ENCODE peak calls at places on chromosomes 16 and 17, in four cellular contexts. One of them, this sample, is unnamed.
A peak's percentile ranks its signal among the peaks of the same experiment; 100 is the strongest.

GRCh38 chr16:1308036-1308976 is 1.1 kb upstream of the UBE2I start:
- DNase-seq in posterior cingulate gyrus: no peak
- DNase-seq in stimulated activated naive CD4-positive, alpha-beta T cell: no peak
- DNase-seq in T-helper 1 cell: no peak
- DNase-seq in this sample: no peak

GRCh38 chr17:43772877-43773648 is 5.7 kb downstream of the DUSP3 start:
- DNase-seq in stimulated activated naive CD4-positive, alpha-beta T cell: no peak
- DNase-seq in posterior cingulate gyrus: peak; percentile 75
- DNase-seq in T-helper 1 cell: no peak
- DNase-seq in this sample: no peak

GRCh38 chr17:82888583-82889495 is 49.0 kb upstream of the ZNF750 start:
- DNase-seq in posterior cingulate gyrus: no peak
- DNase-seq in stimulated activated naive CD4-positive, alpha-beta T cell: no peak
- DNase-seq in T-helper 1 cell: no peak
- DNase-seq in this sample: no peak

GRCh38 chr17:18324140-18325049 is 9.3 kb downstream of the SMCR8 start:
- DNase-seq in T-helper 1 cell: no peak
- DNase-seq in stimulated activated naive CD4-positive, alpha-beta T cell: no peak
- DNase-seq in posterior cingulate gyrus: peak; percentile 83
- DNase-seq in this sample: no peak

GRCh38 chr17:15340966-15341365 is 431 bp downstream of the TEKT3 start:
- DNase-seq in T-helper 1 cell: no peak
- DNase-seq in stimulated activated naive CD4-positive, alpha-beta T cell: no peak
- DNase-seq in posterior cingulate gyrus: no peak
- DNase-seq in this sample: no peak

GRCh38 chr16:28924762-28925385 is at the start of gene RABEP2:
- DNase-seq in stimulated activated naive CD4-positive, alpha-beta T cell: peak; percentile 91
- DNase-seq in T-helper 1 cell: peak; percentile 91
- DNase-seq in posterior cingulate gyrus: peak; percentile 98
- DNase-seq in this sample: peak; percentile 82

GRCh38 chr16:87366288-87366687 is 17.3 kb downstream of the FBXO31 start:
- DNase-seq in posterior cingulate gyrus: peak; percentile 53
- DNase-seq in T-helper 1 cell: no peak
- DNase-seq in stimulated activated naive CD4-positive, alpha-beta T cell: no peak
- DNase-seq in this sample: no peak

GRCh38 chr17:53313746-53314145 is 509.0 kb upstream of the KIF2B start:
- DNase-seq in stimulated activated naive CD4-positive, alpha-beta T cell: no peak
- DNase-seq in posterior cingulate gyrus: no peak
- DNase-seq in T-helper 1 cell: no peak
- DNase-seq in this sample: no peak

GRCh38 chr16:89442990-89443726 is 47.2 kb downstream of the ANKRD11 start:
- DNase-seq in T-helper 1 cell: no peak
- DNase-seq in posterior cingulate gyrus: no peak
- DNase-seq in stimulated activated naive CD4-positive, alpha-beta T cell: no peak
- DNase-seq in this sample: no peak

GRCh38 chr16:1511662-1512061 is 18.5 kb downstream of the TELO2 start:
- DNase-seq in T-helper 1 cell: no peak
- DNase-seq in posterior cingulate gyrus: no peak
- DNase-seq in stimulated activated naive CD4-positive, alpha-beta T cell: no peak
- DNase-seq in this sample: no peak

GRCh38 chr16:79658301-79659001 is 57.9 kb upstream of the MAF start:
- DNase-seq in T-helper 1 cell: no peak
- DNase-seq in stimulated activated naive CD4-positive, alpha-beta T cell: no peak
- DNase-seq in posterior cingulate gyrus: peak; percentile 37
- DNase-seq in this sample: no peak

GRCh38 chr17:7903154-7904103 is 12.7 kb downstream of the RNF227 start:
- DNase-seq in posterior cingulate gyrus: peak; percentile 62
- DNase-seq in T-helper 1 cell: no peak
- DNase-seq in stimulated activated naive CD4-positive, alpha-beta T cell: no peak
- DNase-seq in this sample: no peak

GRCh38 chr17:74936470-74936799 is 737 bp downstream of the OTOP3 start:
- DNase-seq in T-helper 1 cell: no peak
- DNase-seq in posterior cingulate gyrus: no peak
- DNase-seq in stimulated activated naive CD4-positive, alpha-beta T cell: no peak
- DNase-seq in this sample: no peak

GRCh38 chr16:12531937-12532336 is 271.8 kb downstream of the CPPED1 start:
- DNase-seq in T-helper 1 cell: no peak
- DNase-seq in stimulated activated naive CD4-positive, alpha-beta T cell: no peak
- DNase-seq in posterior cingulate gyrus: no peak
- DNase-seq in this sample: no peak

GRCh38 chr17:12046786-12047185 is 26.1 kb downstream of the MAP2K4 start:
- DNase-seq in T-helper 1 cell: no peak
- DNase-seq in stimulated activated naive CD4-positive, alpha-beta T cell: no peak
- DNase-seq in posterior cingulate gyrus: no peak
- DNase-seq in this sample: no peak

GRCh38 chr16:2952679-2953078 is 11.4 kb upstream of the KREMEN2 start:
- DNase-seq in posterior cingulate gyrus: peak; percentile 89
- DNase-seq in T-helper 1 cell: no peak
- DNase-seq in stimulated activated naive CD4-positive, alpha-beta T cell: no peak
- DNase-seq in this sample: no peak

GRCh38 chr16:46658925-46659324 is 30.1 kb downstream of the VPS35 start:
- DNase-seq in stimulated activated naive CD4-positive, alpha-beta T cell: no peak
- DNase-seq in posterior cingulate gyrus: peak; percentile 88
- DNase-seq in T-helper 1 cell: no peak
- DNase-seq in this sample: peak; percentile 31

GRCh38 chr17:76147211-76148014 is 6.4 kb upstream of the FOXJ1 start:
- DNase-seq in stimulated activated naive CD4-positive, alpha-beta T cell: no peak
- DNase-seq in T-helper 1 cell: no peak
- DNase-seq in posterior cingulate gyrus: peak; percentile 74
- DNase-seq in this sample: peak; percentile 37

GRCh38 chr17:75345514-75346167 is 56.4 kb upstream of the SLC25A19 start:
- DNase-seq in stimulated activated naive CD4-positive, alpha-beta T cell: peak; percentile 15
- DNase-seq in T-helper 1 cell: peak; percentile 23
- DNase-seq in posterior cingulate gyrus: no peak
- DNase-seq in this sample: no peak

GRCh38 chr16:22677024-22677830 is 136.7 kb upstream of the HS3ST2 start:
- DNase-seq in posterior cingulate gyrus: peak; percentile 16
- DNase-seq in T-helper 1 cell: no peak
- DNase-seq in stimulated activated naive CD4-positive, alpha-beta T cell: no peak
- DNase-seq in this sample: no peak

GRCh38 chr17:83110755-83111154 is 31.3 kb downstream of the METRNL start:
- DNase-seq in stimulated activated naive CD4-positive, alpha-beta T cell: no peak
- DNase-seq in T-helper 1 cell: no peak
- DNase-seq in posterior cingulate gyrus: no peak
- DNase-seq in this sample: no peak